ENCODE peak calls at places on chromosomes 4 and X, in four cellular contexts. U is fibroblast of lung, A is lower lobe of right lung, F is WTC11. Y is an unnamed sample.

GRCh38 chr4:113311047-113311446 is 261.6 kb downstream of the ANK2 start:
- DNase-seq in U (no peak), F (no peak), A (no peak), Y (no peak)

GRCh38 chr4:156762851-156763250 is 208.7 kb downstream of the PDGFC start:
- DNase-seq in F (no peak), A (no peak), U (no peak), Y (no peak)

GRCh38 chrX:143206961-143207360 is 181.2 kb downstream of the SPANXN4 start:
- DNase-seq in A (no peak), F (no peak), U (no peak), Y (no peak)

GRCh38 chrX:107700317-107700774 is 72.0 kb downstream of the PRPS1 start:
- DNase-seq in U (peak; percentile 30), F (no peak), A (no peak), Y (peak; percentile 18)

GRCh38 chrX:18883234-18883960 is 100.5 kb downstream of the PHKA2 start:
- DNase-seq in U (no peak), F (no peak), A (peak; percentile 73), Y (no peak)

GRCh38 chrX:47854474-47854873 is 17.8 kb downstream of the ZNF81 start:
- DNase-seq in U (no peak), A (peak; percentile 29), F (peak; percentile 29), Y (no peak)

GRCh38 chr4:105414316-105414715 is 59.5 kb downstream of the PPA2 start:
- DNase-seq in U (no peak), F (no peak), A (no peak), Y (no peak)

GRCh38 chr4:1958276-1959103 is 50.3 kb downstream of the NELFA start:
- DNase-seq in A (peak; percentile 69), U (no peak), F (no peak), Y (no peak)

GRCh38 chrX:153381684-153382532 is 19.2 kb downstream of the PNMA6E start:
- DNase-seq in F (no peak), U (peak; percentile 83), A (no peak), Y (peak; percentile 81)

GRCh38 chr4:147645099-147645498 is 27.9 kb downstream of the TMEM184C start:
- DNase-seq in U (no peak), F (no peak), A (no peak), Y (no peak)

GRCh38 chr4:174265917-174266316 is 17.6 kb downstream of the FBXO8 start:
- DNase-seq in A (no peak), F (no peak), U (no peak), Y (no peak)

GRCh38 chr4:83917572-83917971 is 381.7 kb downstream of the GPAT3 start:
- DNase-seq in A (no peak), F (no peak), U (peak; percentile 10), Y (no peak)

GRCh38 chrX:66074920-66075879 is 35.3 kb upstream of the VSIG4 start:
- DNase-seq in A (peak; percentile 58), U (no peak), F (no peak), Y (no peak)

GRCh38 chr4:155597933-155598451 is 68.7 kb upstream of the GUCY1A1 start:
- DNase-seq in F (no peak), U (peak; percentile 53), A (no peak), Y (peak; percentile 49)

GRCh38 chr4:189202182-189202868 is 738.3 kb upstream of the FRG1 start:
- DNase-seq in U (peak; percentile 14), A (peak; percentile 65), F (peak; percentile 52), Y (peak; percentile 5)

GRCh38 chr4:71050809-71051208 is 57.4 kb downstream of the DCK start:
- DNase-seq in A (no peak), U (peak; percentile 6), F (no peak), Y (no peak)

GRCh38 chr4:10003666-10004065 is 17.6 kb downstream of the SLC2A9 start:
- DNase-seq in F (no peak), U (no peak), A (no peak), Y (no peak)

GRCh38 chrX:72050011-72050410 is 81.7 kb downstream of the RTL5 start:
- DNase-seq in A (no peak), F (no peak), U (no peak), Y (no peak)

GRCh38 chr4:135365065-135365464 is 1163.5 kb upstream of the PABPC4L start:
- DNase-seq in U (peak; percentile 68), F (no peak), A (no peak), Y (peak; percentile 57)

GRCh38 chrX:56564921-56565861 is 1.8 kb downstream of the UBQLN2 start:
- DNase-seq in A (no peak), F (no peak), U (peak; percentile 6), Y (no peak)

GRCh38 chrX:20756585-20756984 is 489.9 kb upstream of the RPS6KA3 start:
- DNase-seq in A (no peak), F (no peak), U (no peak), Y (no peak)

GRCh38 chr4:89837385-89837995 is 529 bp upstream of the SNCA start:
- DNase-seq in U (peak; percentile 27), F (peak; percentile 66), A (no peak), Y (peak; percentile 18)
- TF ChIP-seq CTCF in U (no peak), F (peak; percentile 16), A (no peak), Y (no peak)

DNA sequence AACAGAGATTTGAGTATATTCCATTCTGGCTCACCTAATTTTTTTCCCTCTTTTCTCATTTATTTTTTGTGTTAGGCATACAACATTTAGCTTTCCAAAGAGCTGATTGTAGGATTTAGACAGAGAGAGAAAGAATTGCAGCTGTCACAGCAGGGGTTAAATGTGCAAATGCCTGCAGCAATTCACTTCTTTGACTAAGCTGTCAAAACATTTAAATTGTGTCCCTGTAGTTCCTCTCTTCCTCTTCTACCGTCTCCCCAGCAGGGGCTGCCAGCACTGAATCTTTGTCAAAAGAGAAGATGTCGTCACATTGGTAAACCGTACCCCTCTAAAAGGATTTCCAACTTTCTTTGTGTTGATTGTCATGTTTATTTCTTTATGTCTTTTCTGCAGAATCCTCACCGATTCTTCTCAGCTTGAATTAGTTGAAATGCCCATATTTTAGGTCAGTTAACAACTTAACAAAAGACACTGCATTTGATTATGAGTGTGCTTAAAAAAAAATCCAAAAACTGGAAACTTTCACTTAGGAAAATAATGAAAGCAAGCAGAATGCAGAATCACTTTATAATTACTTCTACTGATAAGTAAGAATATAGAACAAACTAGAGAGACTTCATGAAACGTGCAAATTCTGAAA is 111.1 kb upstream of the PTPN13 start:
- DNase-seq in F (peak; percentile 72), U (peak; percentile 15), A (no peak), Y (no peak)
- TF ChIP-seq CTCF in F (no peak), U (no peak), A (peak; percentile 13), Y (peak; percentile 14)

GRCh38 chr4:126627255-126627654 is 1005.5 kb upstream of the INTU start:
- DNase-seq in F (peak; percentile 29), U (peak; percentile 10), A (no peak), Y (no peak)
- TF ChIP-seq CTCF in F (no peak), U (peak; percentile 52), A (no peak), Y (peak; percentile 35)

GRCh38 chr4:86522349-86522748 is 71.8 kb upstream of the PTPN13 start:
- DNase-seq in A (no peak), U (no peak), F (no peak), Y (no peak)
- TF ChIP-seq CTCF in A (peak; percentile 17), U (no peak), F (no peak), Y (no peak)

GRCh38 chr4:142607976-142608375 is 238.1 kb downstream of the INPP4B start:
- DNase-seq in F (no peak), U (no peak), A (no peak), Y (no peak)
- TF ChIP-seq CTCF in F (no peak), U (no peak), A (no peak), Y (no peak)

DNA sequence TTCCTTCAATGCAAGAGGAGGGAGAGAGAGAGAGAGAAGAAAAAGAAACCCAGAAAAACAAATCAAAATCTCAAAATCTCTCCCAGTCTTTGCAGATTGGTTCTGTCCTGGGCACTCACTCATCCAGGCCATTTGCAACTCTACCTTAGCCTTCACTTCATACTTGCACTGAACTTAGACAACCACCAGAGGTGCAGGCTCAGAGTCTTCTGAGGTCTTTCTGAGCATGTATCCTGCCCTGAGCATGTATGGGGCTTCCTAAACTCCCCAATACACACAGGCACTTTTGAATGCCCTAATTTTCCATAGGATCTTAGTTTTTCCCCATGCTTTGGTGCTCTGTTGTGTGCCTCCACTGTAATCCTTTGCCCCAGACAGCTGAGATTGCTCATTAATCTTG is 2.9 kb downstream of the CFI start:
- DNase-seq in U (no peak), A (no peak), F (no peak), Y (no peak)
- TF ChIP-seq CTCF in U (no peak), A (no peak), F (no peak), Y (no peak)

DNA sequence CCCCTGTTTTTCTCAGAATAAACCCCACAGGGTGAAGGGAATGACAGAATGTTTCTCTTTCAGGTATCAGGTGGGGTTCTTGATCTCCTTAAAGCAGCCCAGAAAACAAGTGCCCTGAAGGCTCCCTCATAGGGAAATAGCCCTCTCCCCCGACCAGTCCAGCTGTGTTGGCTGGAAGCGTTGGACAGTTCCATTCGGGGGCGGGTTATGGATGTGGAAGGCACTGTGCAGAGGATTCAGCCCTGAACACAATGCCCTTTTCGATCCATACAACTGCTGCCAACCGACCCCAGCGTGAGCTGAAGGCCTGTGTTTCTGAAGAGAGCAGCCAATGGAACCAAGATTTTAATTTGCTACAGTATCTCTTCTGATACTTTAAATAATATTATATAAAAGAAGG is 41.5 kb downstream of the SEL1L3 start:
- DNase-seq in U (no peak), F (no peak), A (no peak), Y (no peak)
- TF ChIP-seq CTCF in U (no peak), F (no peak), A (no peak), Y (no peak)

DNA sequence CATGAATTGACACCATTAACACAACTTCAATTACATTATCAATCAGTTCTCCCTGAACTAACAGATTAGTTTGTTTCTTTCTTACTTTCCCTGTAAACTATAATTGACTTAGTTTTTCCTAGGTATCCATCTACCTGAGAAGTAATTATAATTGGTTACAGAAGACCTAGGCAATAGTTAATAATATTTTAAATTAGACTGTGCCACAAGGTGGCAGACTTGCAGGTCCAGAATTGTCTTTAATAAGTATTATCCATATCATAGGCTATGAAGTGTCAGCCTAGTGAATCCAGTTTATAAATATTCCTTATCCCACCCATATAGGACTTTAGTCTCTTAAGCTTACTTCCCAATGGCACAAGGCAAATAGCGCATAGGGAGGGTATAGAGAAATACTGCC is 48.9 kb upstream of the FAM47B start:
- DNase-seq in A (no peak), U (no peak), F (no peak), Y (no peak)
- TF ChIP-seq CTCF in A (no peak), U (peak; percentile 9), F (no peak), Y (peak; percentile 20)

DNA sequence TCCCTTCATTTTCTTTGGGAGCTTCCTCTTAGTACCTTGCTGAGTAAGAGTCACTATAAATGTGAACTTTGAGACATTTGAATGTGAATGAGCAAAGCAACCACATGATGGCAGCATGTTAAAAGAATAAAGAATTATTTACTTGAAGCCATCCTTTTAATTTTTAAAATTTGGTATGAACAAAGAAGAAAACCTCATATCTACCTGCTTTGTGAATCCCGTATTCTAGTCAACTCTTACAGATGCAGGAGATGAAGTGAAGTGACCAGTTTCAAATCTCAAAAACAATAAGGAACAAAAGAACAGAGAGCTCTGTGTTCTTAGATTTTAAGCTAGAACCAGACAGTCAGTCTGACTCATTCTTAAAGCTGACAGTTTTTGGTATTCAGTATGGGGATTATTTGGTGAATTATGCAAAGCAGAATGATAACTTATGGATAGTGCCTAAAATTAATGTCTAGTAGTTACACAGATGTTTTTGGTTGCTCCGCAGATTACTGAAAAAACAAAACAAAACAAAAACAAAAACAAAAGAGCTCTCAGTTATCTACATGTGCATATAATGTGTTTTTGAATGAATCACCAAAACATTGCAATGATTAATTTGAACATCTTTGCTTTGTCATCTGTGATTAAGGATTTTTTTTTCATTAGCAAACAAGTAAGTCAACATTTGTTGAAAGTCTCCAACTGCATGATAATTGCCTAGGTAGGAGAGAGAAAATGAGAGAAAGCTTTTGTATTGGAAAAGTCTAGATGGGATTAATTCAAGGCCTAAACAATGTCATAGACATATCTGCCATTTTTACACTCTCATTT is 48.2 kb upstream of the H2AZ1 start:
- DNase-seq in A (no peak), F (no peak), U (peak; percentile 54), Y (peak; percentile 38)
- TF ChIP-seq CTCF in A (no peak), F (no peak), U (peak; percentile 28), Y (peak; percentile 29)